ENCODE peak calls at places on chromosomes 16 and 17, in four cellular contexts. L is endothelial cell of umbilical vein, I is mammary epithelial cell, H is A673. G is an unnamed sample.

GRCh38 chr16:85901760-85902365 is 2.9 kb downstream of the IRF8 start:
- DNase-seq in L (no peak), I (no peak), H (no peak), G (no peak)

GRCh38 chr17:45371414-45372324 is 54.8 kb upstream of the MAP3K14 start:
- DNase-seq in L (peak; percentile 93), I (peak; percentile 96), H (peak; percentile 82), G (no peak)

GRCh38 chr17:27457731-27458523 is 1.7 kb downstream of the KSR1 start:
- DNase-seq in L (peak; percentile 40), I (no peak), H (peak; percentile 61), G (no peak)

GRCh38 chr16:69747115-69747514 is 7.6 kb downstream of the NOB1 start:
- DNase-seq in L (no peak), I (no peak), H (no peak), G (no peak)

GRCh38 chr16:69833357-69833781 is 71.2 kb downstream of the WWP2 start:
- DNase-seq in L (peak; percentile 37), I (no peak), H (peak; percentile 80), G (no peak)

GRCh38 chr17:16872836-16873653 is 98.9 kb downstream of the TNFRSF13B start:
- DNase-seq in L (no peak), I (peak; percentile 8), H (peak; percentile 70), G (peak; percentile 51)

GRCh38 chr16:69064789-69065313 is 40.6 kb upstream of the HAS3 start:
- DNase-seq in L (no peak), I (no peak), H (peak; percentile 94), G (no peak)

GRCh38 chr16:83530293-83530692 is 277.5 kb upstream of the HSBP1 start:
- DNase-seq in L (no peak), I (no peak), H (no peak), G (no peak)

GRCh38 chr17:31487648-31488263 is 96.3 kb downstream of the RAB11FIP4 start:
- DNase-seq in L (no peak), I (peak; percentile 94), H (peak; percentile 71), G (peak; percentile 58)

GRCh38 chr17:7356779-7357178 is 1.8 kb downstream of the TMEM95 start:
- DNase-seq in L (no peak), I (no peak), H (no peak), G (no peak)

DNA sequence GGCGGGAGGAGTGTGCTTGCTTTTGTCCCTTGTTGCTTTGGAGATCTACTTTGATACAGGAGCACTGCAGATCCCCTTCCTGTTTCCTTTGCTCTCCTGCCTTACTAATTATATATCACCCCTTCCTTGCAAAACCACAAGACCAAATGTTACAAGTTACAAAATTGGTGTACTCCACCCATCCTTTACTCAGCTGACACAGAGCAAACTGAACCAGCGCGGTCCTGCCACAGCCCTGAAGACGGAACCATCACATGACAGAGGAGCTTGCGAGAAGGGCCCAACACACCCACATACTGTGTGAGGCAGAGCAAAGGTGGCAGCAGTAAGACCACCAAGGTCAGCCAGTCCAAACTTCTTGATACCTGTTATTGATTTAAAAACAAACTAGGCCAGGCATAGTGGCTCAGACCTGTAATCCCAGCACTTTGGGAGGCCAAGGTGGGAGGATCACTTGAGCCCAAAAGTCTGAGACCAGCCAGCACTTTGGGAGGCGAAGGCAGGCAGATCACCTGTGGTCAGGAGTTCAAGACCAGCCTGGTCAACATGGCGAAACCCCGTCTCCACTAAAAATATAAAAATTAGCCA is 33.2 kb downstream of the CYTH1 start:
- DNase-seq in L (peak; percentile 10), I (peak; percentile 86), H (no peak), G (peak; percentile 75)
- H3K4me1 ChIP-seq in L (peaks cover 9% of the 10 kb centered on the region), I (peaks cover 26% of the 10 kb centered on the region), H (peaks cover 4% of the 10 kb centered on the region), G (peaks cover 24% of the 10 kb centered on the region)

DNA sequence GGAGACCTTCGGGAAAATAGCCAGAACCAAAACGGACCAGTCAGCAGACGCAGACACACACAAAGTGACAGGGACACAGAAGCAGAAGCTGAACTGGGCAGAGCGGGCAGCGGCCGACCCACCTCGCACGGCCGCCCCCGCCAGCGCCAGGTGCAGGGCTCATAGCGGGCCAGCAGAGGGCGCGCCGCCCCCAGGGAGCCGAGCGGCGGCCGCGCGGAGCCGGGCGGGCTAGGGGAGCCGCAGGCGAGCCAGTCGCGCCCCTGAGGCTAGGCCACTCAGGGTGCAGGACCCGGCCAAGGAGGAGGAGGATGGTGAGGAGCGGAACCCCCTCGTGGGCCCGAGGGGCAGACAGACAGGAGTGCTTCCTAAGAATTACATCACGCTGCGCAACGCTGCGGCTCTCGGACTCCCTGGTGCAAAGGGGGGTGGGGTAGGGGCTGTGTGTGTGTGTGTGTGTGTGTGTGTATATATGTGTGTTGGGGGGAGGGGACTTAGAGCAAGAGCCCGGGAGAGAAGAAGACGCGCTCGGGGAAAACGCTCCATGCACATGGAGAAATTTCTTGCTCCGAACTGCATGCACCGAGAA is 919 bp upstream of the NOG start:
- DNase-seq in L (peak; percentile 45), I (peak; percentile 61), H (peak; percentile 77), G (peak; percentile 59)
- TF ChIP-seq EZH2 in L (no peak), I (no peak), H (no peak), G (no peak)

GRCh38 chr16:50458694-50459271 is 89.4 kb upstream of the NKD1 start:
- DNase-seq in L (no peak), I (no peak), H (no peak), G (no peak)

GRCh38 chr16:50461400-50461760 is 86.8 kb upstream of the NKD1 start:
- DNase-seq in L (no peak), I (no peak), H (no peak), G (no peak)

GRCh38 chr16:50462793-50463507 is 85.2 kb upstream of the NKD1 start:
- DNase-seq in L (no peak), I (no peak), H (no peak), G (no peak)

GRCh38 chr16:50459681-50460080 is 88.5 kb upstream of the NKD1 start:
- DNase-seq in L (no peak), I (no peak), H (no peak), G (no peak)

DNA sequence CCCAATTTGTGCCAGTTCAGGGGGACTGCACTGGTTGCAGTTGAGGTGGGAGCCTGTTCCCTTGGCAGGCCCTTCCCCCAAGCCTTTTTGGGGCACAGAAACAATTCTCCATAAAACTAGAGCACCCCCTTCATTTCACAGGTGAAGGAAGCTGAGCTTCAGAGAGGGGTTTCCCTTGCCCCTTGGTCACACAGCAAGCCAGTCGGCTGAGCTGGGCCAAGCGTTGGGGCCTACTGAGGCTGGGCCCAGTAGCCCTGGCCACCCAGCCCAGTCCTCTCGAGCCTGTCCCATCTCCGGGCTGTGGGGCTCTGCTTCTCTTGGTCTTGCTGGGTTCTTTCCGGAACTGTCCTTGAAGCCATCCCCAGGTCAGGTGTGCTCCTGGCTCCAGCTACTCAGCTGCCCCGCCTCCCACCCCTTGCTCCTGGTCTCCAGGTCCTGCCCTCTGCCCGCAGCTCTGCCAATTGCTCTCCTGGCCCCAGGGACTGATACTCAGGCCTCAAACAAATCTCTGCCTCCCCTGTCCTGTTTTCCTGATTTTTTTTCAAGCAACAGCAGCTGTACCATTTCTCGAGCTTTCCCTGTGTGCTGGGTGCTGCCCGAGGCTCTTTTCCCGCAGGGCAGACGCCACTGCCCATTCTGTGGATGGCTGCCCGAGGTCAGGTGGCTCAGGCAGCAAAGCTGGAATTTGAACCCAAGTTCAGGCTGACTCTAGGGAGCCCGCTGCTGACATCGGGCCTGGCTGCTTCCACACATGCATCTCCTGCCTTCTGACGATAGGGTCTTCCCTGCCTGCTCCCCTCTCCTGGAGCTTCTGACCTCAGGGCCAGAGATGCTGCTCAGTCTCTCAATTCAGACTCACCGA is 87.4 kb upstream of the NKD1 start:
- DNase-seq in L (no peak), I (no peak), H (no peak), G (no peak)
- H3K4me1 ChIP-seq in L (no peaks in the 10 kb centered on the region), I (no peaks in the 10 kb centered on the region), H (no peaks in the 10 kb centered on the region), G (no peaks in the 10 kb centered on the region)

DNA sequence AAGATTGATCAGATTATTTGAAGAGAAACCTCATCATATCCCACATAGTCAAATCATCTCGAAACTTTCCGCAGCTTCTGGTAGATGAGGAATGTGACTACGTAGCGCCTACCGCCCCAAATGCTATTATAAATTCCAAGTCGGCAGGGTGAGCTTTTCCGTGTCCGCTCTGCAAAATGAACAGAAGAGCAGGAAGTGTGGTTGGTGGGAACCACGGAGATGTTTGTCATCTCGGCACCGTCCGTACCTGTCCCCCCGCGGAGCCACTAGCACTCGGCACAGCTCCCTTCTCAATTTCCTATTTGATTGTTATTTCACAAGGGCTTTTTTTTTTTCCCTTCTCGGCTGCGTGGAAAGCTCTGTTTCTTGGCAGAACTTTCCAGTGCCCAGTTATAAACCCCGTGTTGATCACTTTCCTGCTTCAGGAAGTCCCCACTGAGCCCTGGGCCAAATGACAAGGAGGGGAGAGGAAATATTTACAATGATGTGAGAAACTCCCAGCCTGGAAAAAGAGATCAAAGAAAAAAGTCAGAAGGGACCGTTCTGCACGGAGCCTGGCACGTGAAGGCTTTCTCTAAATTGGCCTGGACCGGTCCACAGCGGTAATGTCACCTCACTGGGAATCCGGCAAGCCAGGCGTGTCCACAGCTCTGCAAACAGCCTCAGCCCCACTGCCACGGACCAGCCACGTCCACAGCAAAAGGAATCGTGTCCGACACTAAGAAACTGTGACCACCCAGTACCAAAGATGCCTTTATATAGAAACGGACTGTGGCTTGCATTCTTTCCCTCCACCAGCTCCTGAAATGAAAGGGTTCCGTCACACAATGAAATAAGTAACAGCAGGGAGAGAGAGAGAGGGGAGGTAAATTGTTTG is 65.0 kb downstream of the MRM3 start:
- DNase-seq in L (peak; percentile 79), I (no peak), H (peak; percentile 43), G (no peak)
- TF ChIP-seq EZH2 in L (no peak), I (no peak), H (no peak), G (no peak)

GRCh38 chr17:2636169-2636930 is 42.9 kb downstream of the PAFAH1B1 start:
- DNase-seq in L (no peak), I (no peak), H (no peak), G (no peak)

GRCh38 chr17:2635241-2635640 is 41.8 kb downstream of the PAFAH1B1 start:
- DNase-seq in L (no peak), I (no peak), H (no peak), G (no peak)

GRCh38 chr17:2637422-2637821 is 44.0 kb downstream of the PAFAH1B1 start:
- DNase-seq in L (no peak), I (no peak), H (no peak), G (no peak)

GRCh38 chr17:2635675-2636074 is 42.2 kb downstream of the PAFAH1B1 start:
- DNase-seq in L (no peak), I (no peak), H (no peak), G (no peak)

GRCh38 chr17:2634361-2634960 is 41.0 kb downstream of the PAFAH1B1 start:
- DNase-seq in L (no peak), I (peak; percentile 83), H (no peak), G (no peak)
- H3K4me1 ChIP-seq in L (no peaks in the 10 kb centered on the region), I (peaks cover 32% of the 10 kb centered on the region), H (no peaks in the 10 kb centered on the region), G (no peaks in the 10 kb centered on the region)

DNA sequence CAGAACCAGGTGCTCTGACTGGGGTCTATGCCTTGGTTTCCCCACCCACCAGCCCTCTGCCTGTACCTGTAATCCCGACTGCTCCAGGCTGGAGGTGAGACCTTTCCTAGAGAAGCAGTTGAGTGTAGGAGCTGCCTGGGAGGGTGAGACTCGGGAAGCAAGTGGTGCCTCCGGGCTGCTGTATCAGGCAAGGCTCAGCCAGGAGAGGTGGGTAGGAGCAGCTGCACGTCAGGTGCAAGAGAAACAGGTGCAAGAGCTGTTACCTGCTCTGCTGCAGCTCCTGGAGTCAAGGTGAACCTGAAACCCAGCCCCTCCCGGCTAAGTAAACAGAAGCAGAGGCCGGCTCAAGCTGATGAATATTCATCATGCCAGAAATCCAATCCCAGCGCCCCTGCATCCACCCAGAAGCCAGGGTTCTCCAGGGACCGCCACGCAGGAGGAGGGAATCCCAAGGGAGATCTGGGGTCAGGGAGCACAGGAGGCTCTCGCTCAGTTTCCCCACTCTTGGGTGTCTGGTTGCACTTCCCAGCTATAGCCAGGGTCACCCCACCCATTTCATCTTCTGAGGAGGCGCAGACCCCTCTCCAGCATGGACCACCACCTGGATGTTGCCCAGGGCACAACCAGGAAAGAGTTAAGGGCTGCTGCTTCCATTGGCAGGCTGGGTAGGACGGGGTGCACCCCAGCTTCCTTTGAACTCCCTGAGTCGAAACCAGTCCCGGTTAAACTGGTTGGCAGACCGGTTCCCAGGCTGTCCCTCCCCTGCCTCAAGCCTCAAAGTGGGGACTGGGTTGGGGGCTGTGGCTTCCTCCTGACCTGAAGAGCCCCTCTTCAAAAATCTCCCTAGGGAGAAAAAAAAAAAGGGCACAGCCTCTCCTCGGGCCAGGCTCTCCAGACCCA is at the start of gene PRR15L:
- DNase-seq in L (no peak), I (no peak), H (no peak), G (no peak)
- TF ChIP-seq EZH2 in L (no peak), I (no peak), H (no peak), G (no peak)